ENCODE peak calls at places on chromosomes 11 and 22, in nine cellular contexts. Q, R, M, A, J, B, Y, C and W are unnamed samples.

GRCh38 chr11:16978021-16978370 is 36.2 kb downstream of the PLEKHA7 start:
- DNase-seq in Q (no peak), R (no peak), M (no peak), A (no peak), J (no peak), B (no peak), Y (no peak), C (no peak), W (no peak)

GRCh38 chr11:134792044-134792443 is 380.0 kb upstream of the B3GAT1 start:
- DNase-seq in Q (peak; percentile 30), R (no peak), M (no peak), A (no peak), J (no peak), B (no peak), Y (no peak), C (no peak), W (no peak)

GRCh38 chr11:93552874-93553273 is 9.7 kb upstream of the SMCO4 start:
- DNase-seq in Q (no peak), R (no peak), M (peak; percentile 81), A (no peak), J (no peak), B (no peak), Y (no peak), C (no peak), W (no peak)

GRCh38 chr22:43151251-43152000 is at the start of gene TSPO:
- DNase-seq in Q (peak; percentile 89), R (peak; percentile 70), M (no peak), A (peak; percentile 84), J (no peak), B (peak; percentile 90), Y (peak; percentile 40), C (peak; percentile 86), W (peak; percentile 96)

GRCh38 chr11:64103377-64103985 is 62.4 kb downstream of the MACROD1 start:
- DNase-seq in Q (no peak), R (no peak), M (no peak), A (no peak), J (no peak), B (no peak), Y (no peak), C (no peak), W (no peak)

GRCh38 chr11:29321293-29322132 is 695.3 kb downstream of the KCNA4 start:
- DNase-seq in Q (no peak), R (no peak), M (peak; percentile 75), A (no peak), J (no peak), B (no peak), Y (peak; percentile 45), C (no peak), W (no peak)

GRCh38 chr11:20670932-20671403 is 1.6 kb downstream of the NELL1 start:
- DNase-seq in Q (no peak), R (no peak), M (no peak), A (no peak), J (no peak), B (no peak), Y (no peak), C (no peak), W (peak; percentile 4)

GRCh38 chr11:107591098-107591445 is at the start of gene ELMOD1:
- DNase-seq in Q (peak; percentile 90), R (no peak), M (peak; percentile 7), A (peak; percentile 19), J (no peak), B (peak; percentile 73), Y (peak; percentile 12), C (no peak), W (no peak)

GRCh38 chr11:44559207-44559943 is 6.1 kb upstream of the CD82 start:
- DNase-seq in Q (no peak), R (no peak), M (no peak), A (no peak), J (peak; percentile 44), B (peak; percentile 58), Y (no peak), C (no peak), W (no peak)

GRCh38 chr22:44968736-44969135 is 41.1 kb downstream of the PHF21B start:
- DNase-seq in Q (no peak), R (no peak), M (no peak), A (no peak), J (no peak), B (no peak), Y (no peak), C (no peak), W (no peak)

GRCh38 chr22:25437414-25438160 is 126.9 kb upstream of the GRK3 start:
- DNase-seq in Q (no peak), R (no peak), M (no peak), A (no peak), J (no peak), B (no peak), Y (no peak), C (no peak), W (no peak)

GRCh38 chr11:68312780-68313573 is 586 bp downstream of the LRP5 start:
- DNase-seq in Q (peak; percentile 79), R (no peak), M (no peak), A (no peak), J (no peak), B (no peak), Y (no peak), C (no peak), W (peak; percentile 91)

GRCh38 chr11:2328040-2328439 is 26.2 kb downstream of the TSPAN32 start:
- DNase-seq in Q (no peak), R (no peak), M (no peak), A (no peak), J (no peak), B (no peak), Y (no peak), C (no peak), W (no peak)

GRCh38 chr11:120121336-120121735 is 16.6 kb downstream of the TRIM29 start:
- DNase-seq in Q (no peak), R (no peak), M (no peak), A (no peak), J (no peak), B (no peak), Y (no peak), C (no peak), W (no peak)

GRCh38 chr11:61912530-61912898 is 4.9 kb downstream of the RAB3IL1 start:
- DNase-seq in Q (peak; percentile 17), R (peak; percentile 13), M (no peak), A (no peak), J (no peak), B (peak; percentile 69), Y (no peak), C (no peak), W (peak; percentile 83)

GRCh38 chr11:12126352-12127019 is 16.1 kb downstream of the MICAL2 start:
- DNase-seq in Q (no peak), R (no peak), M (no peak), A (no peak), J (no peak), B (no peak), Y (no peak), C (no peak), W (peak; percentile 82)

GRCh38 chr11:35723493-35724284 is 61.1 kb downstream of the TRIM44 start:
- DNase-seq in Q (no peak), R (no peak), M (no peak), A (no peak), J (no peak), B (no peak), Y (no peak), C (no peak), W (no peak)

GRCh38 chr11:114080219-114080618 is 20.7 kb downstream of the ZBTB16 start:
- DNase-seq in Q (no peak), R (no peak), M (no peak), A (no peak), J (no peak), B (peak; percentile 76), Y (no peak), C (no peak), W (peak; percentile 69)

GRCh38 chr11:72349616-72350218 is 84.6 kb downstream of the CLPB start:
- DNase-seq in Q (peak; percentile 68), R (no peak), M (no peak), A (no peak), J (no peak), B (peak; percentile 67), Y (no peak), C (no peak), W (no peak)

GRCh38 chr11:35017528-35018342 is 101.3 kb downstream of the PDHX start:
- DNase-seq in Q (no peak), R (no peak), M (peak; percentile 20), A (no peak), J (no peak), B (no peak), Y (no peak), C (no peak), W (no peak)

GRCh38 chr22:48438791-48439559 is 1388.7 kb downstream of the BRD1 start:
- DNase-seq in Q (no peak), R (no peak), M (no peak), A (no peak), J (no peak), B (no peak), Y (no peak), C (no peak), W (no peak)
- TF ChIP-seq EP300 in Q (no peak), R (no peak), M (no peak), A (no peak), J (no peak), B (no peak), Y (no peak), C (no peak), W (no peak)

DNA sequence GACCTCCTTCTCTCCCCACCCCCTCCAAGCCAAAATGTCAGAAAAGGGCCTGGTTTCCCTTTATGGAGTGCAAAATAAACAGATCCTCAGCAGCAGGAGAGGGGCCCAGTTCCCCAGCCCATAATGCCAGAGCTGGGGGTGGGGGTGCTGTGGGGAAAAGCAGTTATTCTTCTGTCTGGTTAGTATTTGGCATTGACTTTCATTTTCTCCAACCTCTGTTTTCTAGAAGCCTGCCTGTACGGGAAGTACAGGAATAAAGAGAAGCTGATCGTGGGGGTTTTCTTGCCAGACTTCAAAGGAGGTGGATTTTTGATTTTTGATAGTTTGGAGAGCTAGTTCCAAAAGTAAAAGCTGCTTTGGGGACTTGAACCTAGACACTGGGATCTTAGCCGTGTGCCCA is 22.4 kb downstream of the FLI1 start:
- DNase-seq in Q (no peak), R (no peak), M (no peak), A (no peak), J (no peak), B (no peak), Y (no peak), C (no peak), W (no peak)
- H3K4me1 ChIP-seq in Q (peaks cover 28% of the 10 kb centered on the region), R (peaks cover 38% of the 10 kb centered on the region), M (no peaks in the 10 kb centered on the region), A (peaks cover 22% of the 10 kb centered on the region), J (peaks cover 22% of the 10 kb centered on the region), B (no peaks in the 10 kb centered on the region), Y (no peaks in the 10 kb centered on the region), C (peaks cover 41% of the 10 kb centered on the region), W (peaks cover 86% of the 10 kb centered on the region)

GRCh38 chr11:66317766-66318575 is 1.1 kb upstream of the CD248 start:
- DNase-seq in Q (peak; percentile 69), R (peak; percentile 57), M (peak; percentile 70), A (peak; percentile 47), J (no peak), B (peak; percentile 91), Y (no peak), C (peak; percentile 36), W (peak; percentile 73)
- TF ChIP-seq EP300 in Q (no peak), R (no peak), M (no peak), A (no peak), J (no peak), B (no peak), Y (no peak), C (no peak), W (no peak)

DNA sequence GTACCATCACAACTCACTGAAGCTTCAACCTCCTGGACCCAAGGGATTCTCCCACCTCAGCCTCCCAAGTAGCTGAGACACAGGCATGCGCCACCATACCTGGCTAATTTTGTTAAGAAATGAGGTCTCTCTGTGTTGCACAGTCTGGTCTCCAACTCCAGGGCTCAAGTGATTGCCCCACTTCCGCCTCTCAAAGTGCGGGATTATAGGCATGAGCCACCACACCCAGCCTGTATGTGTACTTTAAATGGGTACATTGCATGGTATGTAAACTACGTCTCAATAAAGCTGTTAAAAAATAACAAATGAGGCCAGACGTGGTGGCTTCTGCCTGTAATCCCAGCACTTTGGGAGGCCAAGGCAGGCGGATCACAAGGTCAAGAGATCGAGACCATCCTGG is 36.2 kb upstream of the DDX6 start:
- DNase-seq in Q (no peak), R (no peak), M (no peak), A (peak; percentile 62), J (no peak), B (no peak), Y (no peak), C (no peak), W (no peak)
- H3K4me1 ChIP-seq in Q (no peaks in the 10 kb centered on the region), R (no peaks in the 10 kb centered on the region), M (no peaks in the 10 kb centered on the region), A (no peaks in the 10 kb centered on the region), J (no peaks in the 10 kb centered on the region), B (no peaks in the 10 kb centered on the region), Y (no peaks in the 10 kb centered on the region), C (no peaks in the 10 kb centered on the region), W (no peaks in the 10 kb centered on the region)